ENCODE peak calls at places on chromosomes 3 and 15, in eight cellular contexts. J is heart left ventricle, Y is psoas muscle, S is fibroblast of lung, M is tibial nerve, K is stomach, H is tibial artery, C is PC-3. A is an unnamed sample. For H3K27me3 and H3K9me3, the result is how much of the 10 kb centered on the place peaks cover.

GRCh38 chr15:26102365-26102764 is 239.2 kb upstream of the ATP10A start:
- DNase-seq in J (no peak), Y (no peak), S (no peak), M (no peak), K (no peak), H (no peak), C (no peak), A (no peak)

GRCh38 chr15:38130739-38131498 is 121.7 kb upstream of the SPRED1 start:
- DNase-seq in J (peak), Y (peak), S (peak), M (peak), K (peak), H (peak), C (peak), A (peak)

GRCh38 chr15:52912172-52912571 is 122.0 kb upstream of the ONECUT1 start:
- DNase-seq in J (no peak), Y (no peak), S (no peak), M (no peak), K (no peak), H (no peak), C (peak), A (no peak)

GRCh38 chr15:90086868-90087268 is 15.4 kb downstream of the IDH2 start:
- DNase-seq in J (no peak), Y (no peak), S (peak), M (no peak), K (no peak), H (no peak), C (peak), A (peak)

GRCh38 chr3:184814214-184814613 is 2.2 kb downstream of the VPS8 start:
- DNase-seq in J (no peak), Y (no peak), S (no peak), M (no peak), K (no peak), H (no peak), C (no peak), A (no peak)

GRCh38 chr3:177589921-177590336 is 392.6 kb upstream of the TBL1XR1 start:
- DNase-seq in J (no peak), Y (no peak), S (peak), M (no peak), K (no peak), H (no peak), C (peak), A (no peak)

GRCh38 chr15:40942865-40943264 is 10.4 kb upstream of the CHAC1 start:
- DNase-seq in J (no peak), Y (no peak), S (no peak), M (no peak), K (no peak), H (no peak), C (no peak), A (no peak)

GRCh38 chr3:150327678-150328667 is 80.1 kb upstream of the TSC22D2 start:
- DNase-seq in J (no peak), Y (no peak), S (no peak), M (no peak), K (no peak), H (no peak), C (no peak), A (no peak)

GRCh38 chr3:97131476-97131875 is 317.1 kb downstream of the EPHA6 start:
- DNase-seq in J (no peak), Y (no peak), S (no peak), M (no peak), K (no peak), H (no peak), C (no peak), A (no peak)

GRCh38 chr3:66110840-66111239 is 72.1 kb upstream of the MAGI1 start:
- DNase-seq in J (peak), Y (no peak), S (peak), M (no peak), K (no peak), H (no peak), C (no peak), A (peak)

GRCh38 chr3:21913791-21914190 is 162.8 kb upstream of the ZNF385D start:
- DNase-seq in J (no peak), Y (no peak), S (peak), M (no peak), K (no peak), H (no peak), C (no peak), A (no peak)

GRCh38 chr15:79308874-79309273 is 2.0 kb upstream of the TMED3 start:
- DNase-seq in J (no peak), Y (no peak), S (no peak), M (no peak), K (no peak), H (no peak), C (no peak), A (no peak)

GRCh38 chr15:40338921-40339620 is 1.7 kb downstream of the CCDC9B start:
- DNase-seq in J (peak), Y (peak), S (peak), M (no peak), K (no peak), H (peak), C (peak), A (peak)

GRCh38 chr3:9902372-9903237 is at the start of gene IL17RE:
- DNase-seq in J (no peak), Y (no peak), S (no peak), M (no peak), K (peak), H (peak), C (no peak), A (no peak)

GRCh38 chr3:49616061-49616460 is 58.1 kb upstream of the APEH start:
- DNase-seq in J (no peak), Y (no peak), S (no peak), M (no peak), K (no peak), H (peak), C (no peak), A (no peak)

GRCh38 chr15:97728791-97729190 is 231.7 kb upstream of the ARRDC4 start:
- DNase-seq in J (peak), Y (no peak), S (no peak), M (no peak), K (no peak), H (no peak), C (no peak), A (no peak)

GRCh38 chr3:158105710-158106438 is at the start of gene SHOX2:
- DNase-seq in J (peak), Y (peak), S (peak), M (peak), K (peak), H (peak), C (no peak), A (no peak)

GRCh38 chr3:120625199-120625598 is 29.1 kb downstream of the NDUFB4 start:
- DNase-seq in J (no peak), Y (no peak), S (no peak), M (no peak), K (no peak), H (no peak), C (no peak), A (peak)

GRCh38 chr3:188348445-188349244 is 194.7 kb downstream of the LPP start:
- DNase-seq in J (peak), Y (peak), S (peak), M (peak), K (peak), H (peak), C (peak), A (peak)

GRCh38 chr3:16056210-16056607 is 118.3 kb upstream of the GALNT15 start:
- DNase-seq in J (no peak), Y (peak), S (peak), M (peak), K (no peak), H (peak), C (no peak), A (no peak)

GRCh38 chr3:80550154-80550553 is 782.4 kb upstream of the ROBO1 start:
- DNase-seq in J (no peak), Y (no peak), S (no peak), M (no peak), K (no peak), H (no peak), C (no peak), A (no peak)

GRCh38 chr15:30882861-30883433 is 20.8 kb upstream of the FAN1 start:
- DNase-seq in J (no peak), Y (no peak), S (no peak), M (no peak), K (no peak), H (no peak), C (no peak), A (no peak)

GRCh38 chr3:149332781-149333517 is 487 bp downstream of the TM4SF18 start:
- DNase-seq in J (no peak), Y (no peak), S (no peak), M (no peak), K (no peak), H (no peak), C (no peak), A (no peak)

GRCh38 chr3:73031573-73032103 is 29.8 kb upstream of the EBLN2 start:
- DNase-seq in J (no peak), Y (no peak), S (no peak), M (no peak), K (no peak), H (no peak), C (no peak), A (no peak)

GRCh38 chr15:82414536-82415191 is 15.0 kb upstream of the GOLGA6L9 start:
- DNase-seq in J (no peak), Y (no peak), S (peak), M (no peak), K (no peak), H (no peak), C (peak), A (no peak)

GRCh38 chr3:11514191-11514770 is 129.4 kb downstream of the VGLL4 start:
- DNase-seq in J (peak), Y (peak), S (peak), M (no peak), K (peak), H (peak), C (peak), A (peak)

GRCh38 chr3:177475266-177475665 is 278.0 kb upstream of the TBL1XR1 start:
- DNase-seq in J (no peak), Y (no peak), S (no peak), M (no peak), K (no peak), H (no peak), C (no peak), A (no peak)

GRCh38 chr3:156551746-156552145 is 3.2 kb downstream of the SSR3 start:
- DNase-seq in J (no peak), Y (no peak), S (peak), M (no peak), K (no peak), H (no peak), C (peak), A (no peak)

GRCh38 chr15:28888900-28889299 is 3.1 kb downstream of the APBA2 start:
- DNase-seq in J (no peak), Y (no peak), S (no peak), M (no peak), K (no peak), H (no peak), C (no peak), A (no peak)

GRCh38 chr15:57743424-57743823 is 36.9 kb downstream of the POLR2M start:
- DNase-seq in J (no peak), Y (no peak), S (no peak), M (no peak), K (no peak), H (no peak), C (peak), A (no peak)

GRCh38 chr3:136960838-136961836 is 3.4 kb downstream of the IL20RB start:
- DNase-seq in J (no peak), Y (no peak), S (no peak), M (no peak), K (no peak), H (no peak), C (peak), A (no peak)

GRCh38 chr3:11720220-11721113 is 76.8 kb upstream of the VGLL4 start:
- DNase-seq in J (peak), Y (peak), S (peak), M (peak), K (peak), H (peak), C (peak), A (peak)

GRCh38 chr3:55526332-55527030 is 39.4 kb upstream of the WNT5A start:
- DNase-seq in J (no peak), Y (no peak), S (no peak), M (no peak), K (peak), H (no peak), C (peak), A (no peak)

GRCh38 chr3:100496711-100497261 is 4.4 kb downstream of the TMEM45A start:
- DNase-seq in J (no peak), Y (no peak), S (no peak), M (no peak), K (no peak), H (no peak), C (peak), A (no peak)

GRCh38 chr3:11699083-11699427 is 55.3 kb upstream of the VGLL4 start:
- DNase-seq in J (no peak), Y (no peak), S (peak), M (no peak), K (no peak), H (no peak), C (peak), A (no peak)

GRCh38 chr15:60000113-60000823 is 3.8 kb upstream of the FOXB1 start:
- DNase-seq in J (no peak), Y (no peak), S (no peak), M (no peak), K (no peak), H (no peak), C (no peak), A (no peak)

GRCh38 chr15:49468440-49468839 is 45.4 kb downstream of the FGF7 start:
- DNase-seq in J (no peak), Y (no peak), S (peak), M (no peak), K (no peak), H (no peak), C (peak), A (no peak)

GRCh38 chr3:127792664-127793292 is 29.5 kb downstream of the MGLL start:
- DNase-seq in J (peak), Y (peak), S (peak), M (peak), K (peak), H (peak), C (peak), A (no peak)

GRCh38 chr15:70257047-70257446 is 159.3 kb upstream of the TLE3 start:
- DNase-seq in J (no peak), Y (no peak), S (no peak), M (no peak), K (no peak), H (no peak), C (no peak), A (no peak)
- H3K27me3 ChIP-seq in J (under half), Y (under half), S (under half), M (under half), K (under half), H (under half), C (under half), A (under half)

GRCh38 chr3:14788644-14789043 is 30.1 kb upstream of the FGD5 start:
- DNase-seq in J (no peak), Y (no peak), S (no peak), M (no peak), K (no peak), H (no peak), C (no peak), A (peak)
- TF ChIP-seq CTCF in J (no peak), Y (no peak), S (no peak), M (no peak), K (no peak), H (no peak), C (no peak), A (no peak)

DNA sequence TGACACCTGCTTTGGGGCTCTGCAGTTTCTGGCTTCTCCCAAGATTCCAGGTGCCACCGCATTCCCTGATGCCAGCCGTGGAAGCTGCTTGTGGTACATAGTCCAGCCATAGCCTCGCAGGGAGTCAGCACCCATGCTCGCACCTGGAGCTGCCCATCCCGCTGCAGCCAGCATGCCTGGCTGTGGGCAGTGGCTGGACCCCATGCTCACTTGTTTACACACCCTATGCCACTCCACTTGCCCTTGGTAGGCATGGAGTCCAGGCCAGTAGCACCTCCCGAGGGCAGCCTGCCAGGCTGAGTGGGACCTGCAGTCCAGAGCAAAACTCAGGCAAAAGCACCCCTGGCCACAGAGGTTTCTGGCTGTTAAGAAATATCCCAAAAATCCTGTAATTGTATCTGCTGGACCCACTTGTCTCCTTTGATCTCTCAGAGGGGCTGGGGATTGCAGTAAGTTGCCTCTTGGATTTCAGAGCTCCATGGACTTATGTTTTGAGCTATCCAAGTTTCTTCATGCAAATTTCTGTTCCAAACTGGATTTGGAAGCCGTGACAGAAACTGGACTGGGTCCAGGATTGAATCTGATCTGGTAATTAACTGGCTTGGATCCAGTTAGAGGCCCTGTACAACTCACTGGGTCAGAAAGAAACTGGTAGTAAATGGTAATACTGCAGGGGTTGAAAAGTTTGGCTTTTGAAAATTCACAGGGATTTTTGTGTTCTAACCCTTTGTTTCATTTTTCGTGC is 149.3 kb downstream of the FMN1 start:
- DNase-seq in J (no peak), Y (no peak), S (peak), M (no peak), K (peak), H (no peak), C (no peak), A (no peak)
- H3K9me3 ChIP-seq in J (under half), Y (under half), S (under half), M (under half), K (under half), H (under half), C (under half), A (under half)

DNA sequence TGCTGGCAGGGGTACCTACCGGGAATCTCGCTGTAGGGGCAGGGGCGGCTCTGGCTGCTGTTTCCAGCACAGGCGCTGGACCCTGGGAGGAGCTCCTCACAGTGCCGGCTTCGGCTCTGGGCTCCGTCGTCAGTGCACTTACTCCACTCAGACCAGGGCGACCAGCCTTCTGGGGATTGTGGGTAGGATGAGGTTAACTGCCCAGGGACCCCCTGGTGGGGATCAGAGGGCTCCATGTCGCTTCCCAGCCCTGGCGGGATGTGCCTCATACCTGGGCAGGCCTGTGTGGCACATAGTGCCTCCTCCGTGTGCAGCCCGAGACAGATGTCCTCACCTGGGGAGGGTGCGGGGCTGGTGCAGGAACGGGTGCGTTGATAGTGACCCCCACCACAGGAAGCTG is 115.7 kb downstream of the SEMA5B start:
- DNase-seq in J (no peak), Y (no peak), S (no peak), M (no peak), K (no peak), H (no peak), C (no peak), A (no peak)
- H3K27me3 ChIP-seq in J (under half), Y (under half), S (under half), M (under half), K (under half), H (under half), C (under half), A (under half)

GRCh38 chr3:38165722-38166387 is 518 bp downstream of the OXSR1 start:
- DNase-seq in J (no peak), Y (no peak), S (no peak), M (peak), K (no peak), H (peak), C (peak), A (peak)
- TF ChIP-seq CTCF in J (no peak), Y (no peak), S (no peak), M (no peak), K (no peak), H (no peak), C (no peak), A (no peak)

GRCh38 chr3:167483708-167484475 is 10.1 kb upstream of the SERPINI2 start:
- DNase-seq in J (no peak), Y (no peak), S (no peak), M (no peak), K (no peak), H (no peak), C (no peak), A (no peak)

GRCh38 chr3:167493240-167493639 is 19.4 kb upstream of the SERPINI2 start:
- DNase-seq in J (no peak), Y (no peak), S (no peak), M (no peak), K (no peak), H (no peak), C (peak), A (no peak)

GRCh38 chr3:167491626-167492025 is 17.8 kb upstream of the SERPINI2 start:
- DNase-seq in J (no peak), Y (no peak), S (no peak), M (no peak), K (no peak), H (no peak), C (no peak), A (no peak)

GRCh38 chr3:167489571-167489970 is 15.7 kb upstream of the SERPINI2 start:
- DNase-seq in J (no peak), Y (no peak), S (no peak), M (no peak), K (no peak), H (no peak), C (no peak), A (no peak)

GRCh38 chr3:167487556-167487955 is 13.7 kb upstream of the SERPINI2 start:
- DNase-seq in J (no peak), Y (no peak), S (no peak), M (no peak), K (no peak), H (no peak), C (no peak), A (no peak)
- H3K9me3 ChIP-seq in J (under half), Y (under half), S (under half), M (under half), K (under half), H (under half), C (under half), A (under half)

DNA sequence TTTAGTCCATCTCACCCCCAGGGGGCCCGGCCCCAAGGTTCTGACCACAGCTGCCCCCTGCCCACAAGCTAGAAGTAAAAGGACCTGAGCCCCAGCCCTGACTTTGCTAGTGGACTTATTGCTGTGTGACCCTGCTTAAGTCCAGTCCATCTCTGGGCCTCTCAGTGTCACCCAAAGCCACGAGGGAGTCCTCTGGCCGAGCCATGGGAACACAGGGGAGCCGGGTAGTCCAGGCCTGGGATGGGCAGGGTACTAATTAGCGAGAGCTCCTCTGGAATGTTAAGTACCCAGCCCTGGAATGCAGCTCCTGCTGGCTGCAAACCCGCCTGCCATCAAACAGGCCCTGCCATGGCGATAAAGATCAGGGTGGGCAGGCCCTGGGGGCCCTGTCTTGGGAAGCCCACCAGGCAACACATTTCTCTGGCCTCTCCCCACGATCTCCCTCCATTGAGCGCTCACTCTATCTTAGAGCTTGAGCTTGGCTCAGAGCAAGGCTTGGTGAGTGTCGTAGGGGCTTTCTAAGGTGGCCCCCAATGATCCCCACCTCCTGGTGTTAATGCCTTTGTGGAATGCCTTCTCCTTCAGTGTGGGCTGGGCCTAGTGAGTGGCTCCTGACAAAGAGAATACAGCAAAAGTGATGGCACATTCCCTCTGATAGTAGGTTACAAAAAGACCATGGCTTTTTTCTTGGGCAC is 133.0 kb downstream of the SMAD6 start:
- DNase-seq in J (no peak), Y (no peak), S (no peak), M (no peak), K (no peak), H (peak), C (no peak), A (no peak)
- H3K27me3 ChIP-seq in J (under half), Y (under half), S (under half), M (under half), K (under half), H (under half), C (under half), A (under half)

A was measured in adrenal gland.